ENCODE peak calls at places on chromosomes 16 and 17, in eight cellular contexts. J is choroid plexus epithelial cell, Q is fibroblast of the aortic adventitia, V is body of pancreas, G is AG09309, A is upper lobe of right lung, F is AG04450, U is AG04449. B is an unnamed sample.

GRCh38 chr16:81526935-81527334 is 82.3 kb downstream of the CMIP start:
- DNase-seq in J (peak; percentile 91), Q (peak; percentile 93), V (no peak), G (no peak), A (no peak), F (no peak), U (peak; percentile 4), B (peak; percentile 50)

GRCh38 chr17:81277421-81277820 is 17.7 kb downstream of the SLC38A10 start:
- DNase-seq in J (no peak), Q (peak; percentile 69), V (no peak), G (no peak), A (peak; percentile 84), F (no peak), U (no peak), B (no peak)

GRCh38 chr16:15966420-15967222 is 17.2 kb downstream of the ABCC1 start:
- DNase-seq in J (peak; percentile 61), Q (peak; percentile 85), V (no peak), G (no peak), A (no peak), F (peak; percentile 61), U (no peak), B (peak; percentile 42)

GRCh38 chr17:64772845-64773299 is 110.8 kb upstream of the SMURF2 start:
- DNase-seq in J (no peak), Q (no peak), V (no peak), G (no peak), A (no peak), F (no peak), U (no peak), B (no peak)

GRCh38 chr16:29809031-29809747 is 2.8 kb upstream of the PRRT2 start:
- DNase-seq in J (no peak), Q (no peak), V (no peak), G (no peak), A (peak; percentile 65), F (no peak), U (no peak), B (no peak)

GRCh38 chr16:74650966-74651567 is 15.6 kb downstream of the RFWD3 start:
- DNase-seq in J (peak; percentile 38), Q (peak; percentile 21), V (no peak), G (no peak), A (no peak), F (no peak), U (no peak), B (no peak)

GRCh38 chr17:65472602-65473001 is 88.8 kb downstream of the AXIN2 start:
- DNase-seq in J (peak; percentile 31), Q (peak; percentile 78), V (no peak), G (peak; percentile 77), A (peak; percentile 85), F (no peak), U (peak; percentile 17), B (no peak)

GRCh38 chr16:69253796-69254426 is 57.2 kb upstream of the VPS4A start:
- DNase-seq in J (peak; percentile 79), Q (no peak), V (no peak), G (no peak), A (no peak), F (no peak), U (no peak), B (no peak)

GRCh38 chr16:19776565-19776964 is 58.5 kb downstream of the IQCK start:
- DNase-seq in J (no peak), Q (no peak), V (no peak), G (no peak), A (no peak), F (no peak), U (no peak), B (no peak)

DNA sequence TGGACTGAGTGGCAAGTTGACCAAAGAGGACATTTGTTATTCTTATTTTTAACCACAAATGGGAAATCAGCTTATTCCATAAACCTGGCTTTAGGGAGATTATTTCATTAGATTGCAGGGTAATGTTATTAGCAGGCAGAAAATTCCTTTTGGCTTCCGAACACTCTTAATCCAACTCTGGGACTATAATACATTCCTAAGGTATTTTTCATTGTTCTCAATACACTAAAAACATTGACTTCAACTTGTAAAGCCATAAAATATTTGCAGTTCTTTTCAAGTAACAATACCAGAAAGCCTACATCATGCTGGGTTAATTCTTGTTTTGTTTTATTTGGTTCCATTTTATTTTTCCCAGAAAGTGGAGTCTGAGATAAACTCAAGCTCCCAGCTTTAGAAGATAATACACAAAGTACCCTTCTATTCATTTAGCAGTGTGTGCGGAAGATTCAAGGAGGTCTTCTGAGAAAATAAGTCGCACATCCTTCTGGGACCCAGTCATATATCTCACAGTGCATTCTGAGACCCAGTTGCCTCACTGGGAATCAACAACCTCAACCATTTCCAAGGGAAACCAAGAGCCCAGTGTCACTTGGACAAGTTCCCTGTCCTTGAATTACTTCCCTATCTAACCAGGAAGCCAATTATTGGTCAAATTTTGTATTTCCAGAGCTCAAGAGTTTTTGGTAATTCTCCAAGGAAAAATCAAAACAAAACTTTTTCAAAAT is 389.7 kb upstream of the DYNLRB2 start:
- DNase-seq in J (no peak), Q (peak; percentile 63), V (no peak), G (peak; percentile 73), A (no peak), F (no peak), U (no peak), B (no peak)
- H3K4me3 ChIP-seq in J (no peak overlapping the region), Q (no peak overlapping the region), V (no peak overlapping the region), G (no peak overlapping the region), A (no peak overlapping the region), F (no peak overlapping the region), U (no peak overlapping the region), B (no peak overlapping the region)

GRCh38 chr16:89482087-89482823 is 8.1 kb downstream of the ANKRD11 start:
- DNase-seq in J (no peak), Q (no peak), V (no peak), G (no peak), A (no peak), F (no peak), U (no peak), B (no peak)

GRCh38 chr16:89482824-89483220 is 7.5 kb downstream of the ANKRD11 start:
- DNase-seq in J (no peak), Q (no peak), V (no peak), G (no peak), A (no peak), F (no peak), U (no peak), B (no peak)

GRCh38 chr16:89485701-89486246 is 4.6 kb downstream of the ANKRD11 start:
- DNase-seq in J (no peak), Q (no peak), V (no peak), G (no peak), A (no peak), F (no peak), U (no peak), B (no peak)

GRCh38 chr16:89484923-89485679 is 5.3 kb downstream of the ANKRD11 start:
- DNase-seq in J (no peak), Q (no peak), V (no peak), G (no peak), A (no peak), F (no peak), U (no peak), B (no peak)

GRCh38 chr16:89484088-89484501 is 6.3 kb downstream of the ANKRD11 start:
- DNase-seq in J (no peak), Q (no peak), V (no peak), G (no peak), A (no peak), F (no peak), U (no peak), B (no peak)
- H3K4me3 ChIP-seq in J (no peak overlapping the region), Q (no peak overlapping the region), V (no peak overlapping the region), G (no peak overlapping the region), A (no peak overlapping the region), F (no peak overlapping the region), U (no peak overlapping the region), B (no peak overlapping the region)

GRCh38 chr17:38454528-38454927 is 26.3 kb downstream of the ARHGAP23 start:
- DNase-seq in J (peak; percentile 53), Q (peak; percentile 81), V (peak; percentile 74), G (no peak), A (peak; percentile 82), F (no peak), U (no peak), B (peak; percentile 50)

GRCh38 chr17:38455288-38455915 is 27.1 kb downstream of the ARHGAP23 start:
- DNase-seq in J (no peak), Q (no peak), V (no peak), G (no peak), A (no peak), F (no peak), U (no peak), B (no peak)

GRCh38 chr17:38451840-38452529 is 23.7 kb downstream of the ARHGAP23 start:
- DNase-seq in J (peak; percentile 82), Q (peak; percentile 83), V (no peak), G (peak; percentile 77), A (no peak), F (peak; percentile 79), U (peak; percentile 66), B (peak; percentile 77)

GRCh38 chr17:38452719-38453118 is 24.5 kb downstream of the ARHGAP23 start:
- DNase-seq in J (no peak), Q (no peak), V (no peak), G (no peak), A (no peak), F (no peak), U (no peak), B (no peak)

DNA sequence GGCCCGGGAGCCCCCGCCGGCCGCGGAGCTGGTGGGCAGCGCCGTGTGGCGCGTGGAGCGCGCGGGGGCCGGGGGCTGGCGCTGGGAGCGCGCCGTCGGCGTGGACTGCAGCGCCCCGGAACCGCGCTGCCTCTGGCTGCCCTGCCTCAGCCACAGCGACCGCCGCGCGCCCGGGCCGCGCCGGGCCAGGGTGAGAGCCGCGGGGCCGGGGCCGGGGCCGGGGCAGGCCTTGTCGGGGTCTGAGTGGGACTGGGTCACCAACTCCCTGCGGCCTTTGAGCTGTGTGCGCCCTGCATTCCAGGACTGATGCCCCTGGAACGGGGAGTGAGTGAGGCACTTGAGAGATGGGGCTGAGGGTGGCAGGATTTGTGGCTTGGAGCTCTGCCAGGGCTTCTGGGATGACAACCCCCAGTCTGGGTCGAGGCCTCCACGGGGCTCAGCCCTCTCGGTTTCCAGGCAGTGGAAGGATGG is 25.7 kb downstream of the ARHGAP23 start:
- DNase-seq in J (no peak), Q (no peak), V (no peak), G (no peak), A (no peak), F (no peak), U (no peak), B (no peak)
- H3K4me3 ChIP-seq in J (peak overlapping the region; percentile 66), Q (peak overlapping the region; percentile 81), V (no peak overlapping the region), G (peak overlapping the region; percentile 55), A (peak overlapping the region; percentile 48), F (peak overlapping the region; percentile 74), U (peak overlapping the region; percentile 77), B (peak overlapping the region; percentile 68)

GRCh38 chr17:55843785-55844184 is 92.9 kb downstream of the PCTP start:
- DNase-seq in J (no peak), Q (no peak), V (no peak), G (no peak), A (no peak), F (no peak), U (no peak), B (no peak)

GRCh38 chr17:55846745-55847144 is 95.9 kb downstream of the PCTP start:
- DNase-seq in J (no peak), Q (no peak), V (no peak), G (no peak), A (no peak), F (no peak), U (no peak), B (no peak)

GRCh38 chr17:55842405-55843158 is 91.7 kb downstream of the PCTP start:
- DNase-seq in J (no peak), Q (no peak), V (no peak), G (no peak), A (no peak), F (no peak), U (no peak), B (no peak)

DNA sequence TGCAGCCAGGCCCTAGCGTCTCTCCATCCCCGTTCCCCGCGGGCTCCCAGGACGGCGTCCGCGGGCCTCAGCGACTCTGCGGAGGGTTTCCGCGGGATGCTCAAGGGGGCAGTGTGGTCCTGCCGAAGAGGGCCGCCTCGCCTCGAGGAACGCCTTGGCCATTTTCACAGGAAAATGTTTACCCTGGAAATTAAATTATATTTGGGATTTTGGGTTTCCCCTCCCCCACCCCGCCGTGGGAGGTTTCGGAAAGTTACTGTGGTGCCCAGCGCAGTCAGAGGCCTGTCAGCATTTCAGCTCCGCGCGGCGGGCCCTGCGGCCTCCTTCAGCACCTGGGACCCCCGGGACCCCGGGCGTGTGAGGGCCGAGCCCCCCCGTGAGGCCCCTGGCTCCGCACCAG is 94.5 kb downstream of the PCTP start:
- DNase-seq in J (peak; percentile 47), Q (peak; percentile 32), V (peak; percentile 33), G (no peak), A (peak; percentile 74), F (no peak), U (no peak), B (peak; percentile 10)
- H3K4me3 ChIP-seq in J (peak overlapping the region; percentile 21), Q (peak overlapping the region; percentile 17), V (no peak overlapping the region), G (no peak overlapping the region), A (no peak overlapping the region), F (peak overlapping the region; percentile 22), U (no peak overlapping the region), B (no peak overlapping the region)

B was measured in brain microvascular endothelial cell.